ENCODE peak calls at places on chromosomes 3 and 15, in ten cellular contexts. Z is lower leg skin, L is stomach, I is astrocyte of the spinal cord, K is endothelial cell, P is AG10803, T is tibial artery, F is IMR-90, J is GM12864, O is glutamatergic neuron. Y is an unnamed sample.
A peak's percentile ranks its signal among the peaks of the same experiment; 100 is the strongest.

GRCh38 chr15:65368646-65369045 is 9.2 kb downstream of the IGDCC3 start:
- DNase-seq in T (no peak), F (no peak), K (no peak), L (no peak), Z (no peak), O (peak; percentile 20), J (no peak), I (no peak), P (no peak), Y (no peak)

GRCh38 chr3:120460217-120460616 is 9.4 kb upstream of the FSTL1 start:
- DNase-seq in L (no peak), O (no peak), T (no peak), K (no peak), Z (no peak), F (no peak), I (no peak), J (no peak), P (no peak), Y (no peak)

GRCh38 chr3:184176377-184177330 is 2.0 kb downstream of the AP2M1 start:
- DNase-seq in Z (peak; percentile 93), L (peak; percentile 45), P (peak; percentile 91), K (peak; percentile 71), J (no peak), O (no peak), T (peak; percentile 82), F (peak; percentile 96), I (peak; percentile 98), Y (peak; percentile 40)

GRCh38 chr3:195863121-195864061 is 45.0 kb downstream of the TNK2 start:
- DNase-seq in F (peak; percentile 89), J (no peak), L (peak; percentile 91), Z (peak; percentile 97), P (peak; percentile 89), T (peak; percentile 92), I (peak; percentile 92), O (peak; percentile 95), K (peak; percentile 93), Y (peak; percentile 88)

GRCh38 chr3:78023257-78023656 is 983.4 kb downstream of the ROBO2 start:
- DNase-seq in J (no peak), F (no peak), L (no peak), O (no peak), K (no peak), P (no peak), T (no peak), Z (no peak), I (no peak), Y (no peak)

GRCh38 chr3:78497692-78498091 is 1270.1 kb downstream of the ROBO1 start:
- DNase-seq in Z (no peak), L (no peak), T (no peak), O (no peak), J (no peak), K (no peak), F (no peak), P (no peak), I (no peak), Y (no peak)

GRCh38 chr3:130825762-130826297 is 68.1 kb upstream of the ATP2C1 start:
- DNase-seq in I (no peak), Z (no peak), T (no peak), P (no peak), K (no peak), O (no peak), L (no peak), J (no peak), F (no peak), Y (no peak)

GRCh38 chr15:63013052-63013808 is 29.3 kb upstream of the TPM1 start:
- DNase-seq in L (no peak), I (peak; percentile 89), P (peak; percentile 68), O (no peak), K (no peak), Z (peak; percentile 75), T (peak; percentile 49), F (peak; percentile 83), J (no peak), Y (no peak)

GRCh38 chr3:34957707-34958106 is 681.6 kb upstream of the ARPP21 start:
- DNase-seq in O (no peak), K (no peak), I (peak; percentile 83), L (no peak), P (peak; percentile 1), F (no peak), J (no peak), Z (no peak), T (no peak), Y (no peak)

GRCh38 chr15:27573800-27574485 is 525.2 kb downstream of the OCA2 start:
- DNase-seq in J (no peak), Z (no peak), I (no peak), T (no peak), F (no peak), P (no peak), O (no peak), L (no peak), K (no peak), Y (no peak)

GRCh38 chr3:134350861-134351311 is 23.4 kb downstream of the AMOTL2 start:
- DNase-seq in O (no peak), Z (no peak), P (no peak), T (no peak), F (no peak), K (no peak), J (no peak), I (no peak), L (peak; percentile 86), Y (no peak)

GRCh38 chr15:90338483-90338980 is 13.6 kb upstream of the ZNF774 start:
- DNase-seq in T (no peak), P (no peak), I (no peak), J (no peak), L (no peak), Z (no peak), O (no peak), K (no peak), F (no peak), Y (no peak)

GRCh38 chr3:98532709-98533571 is 1.2 kb downstream of the GPR15 start:
- DNase-seq in O (no peak), F (no peak), J (no peak), I (no peak), P (no peak), Z (no peak), K (no peak), T (no peak), L (no peak), Y (no peak)

GRCh38 chr3:35393916-35394315 is 245.4 kb upstream of the ARPP21 start:
- DNase-seq in K (no peak), P (no peak), T (no peak), O (peak; percentile 79), J (no peak), F (no peak), L (no peak), Z (no peak), I (peak; percentile 46), Y (no peak)

GRCh38 chr15:89332446-89332845 is 2.2 kb downstream of the POLG start:
- DNase-seq in J (no peak), T (no peak), L (no peak), I (peak; percentile 24), K (peak; percentile 47), O (peak; percentile 47), F (peak; percentile 10), P (peak; percentile 13), Z (no peak), Y (no peak)
- TF ChIP-seq CTCF in J (peak; percentile 53), T (no peak), L (peak; percentile 20), I (peak; percentile 53), K (peak; percentile 58), O (peak; percentile 43), F (peak; percentile 32), P (peak; percentile 30), Z (no peak), Y (peak; percentile 61)

GRCh38 chr15:99172989-99173388 is 68.1 kb downstream of the SYNM start:
- DNase-seq in P (no peak), O (no peak), J (no peak), Z (no peak), F (no peak), K (no peak), L (no peak), I (no peak), T (no peak), Y (no peak)

GRCh38 chr15:99169769-99170311 is 65.0 kb downstream of the SYNM start:
- DNase-seq in T (peak; percentile 61), J (no peak), K (no peak), I (peak; percentile 39), Z (no peak), O (no peak), L (no peak), F (peak; percentile 89), P (peak; percentile 61), Y (no peak)

GRCh38 chr15:99168601-99169580 is 64.0 kb downstream of the SYNM start:
- DNase-seq in T (no peak), Z (no peak), I (no peak), F (no peak), O (no peak), L (no peak), P (no peak), J (no peak), K (no peak), Y (no peak)

GRCh38 chr15:99172171-99172570 is 67.3 kb downstream of the SYNM start:
- DNase-seq in O (no peak), L (no peak), P (no peak), K (no peak), F (no peak), Z (no peak), T (no peak), I (no peak), J (no peak), Y (no peak)

GRCh38 chr15:99170476-99171065 is 65.7 kb downstream of the SYNM start:
- DNase-seq in J (no peak), O (no peak), T (no peak), F (no peak), P (no peak), I (no peak), K (no peak), L (no peak), Z (no peak), Y (no peak)
- TF ChIP-seq CTCF in J (no peak), O (no peak), T (peak; percentile 32), F (no peak), P (no peak), I (no peak), K (no peak), L (no peak), Z (no peak), Y (no peak)

DNA sequence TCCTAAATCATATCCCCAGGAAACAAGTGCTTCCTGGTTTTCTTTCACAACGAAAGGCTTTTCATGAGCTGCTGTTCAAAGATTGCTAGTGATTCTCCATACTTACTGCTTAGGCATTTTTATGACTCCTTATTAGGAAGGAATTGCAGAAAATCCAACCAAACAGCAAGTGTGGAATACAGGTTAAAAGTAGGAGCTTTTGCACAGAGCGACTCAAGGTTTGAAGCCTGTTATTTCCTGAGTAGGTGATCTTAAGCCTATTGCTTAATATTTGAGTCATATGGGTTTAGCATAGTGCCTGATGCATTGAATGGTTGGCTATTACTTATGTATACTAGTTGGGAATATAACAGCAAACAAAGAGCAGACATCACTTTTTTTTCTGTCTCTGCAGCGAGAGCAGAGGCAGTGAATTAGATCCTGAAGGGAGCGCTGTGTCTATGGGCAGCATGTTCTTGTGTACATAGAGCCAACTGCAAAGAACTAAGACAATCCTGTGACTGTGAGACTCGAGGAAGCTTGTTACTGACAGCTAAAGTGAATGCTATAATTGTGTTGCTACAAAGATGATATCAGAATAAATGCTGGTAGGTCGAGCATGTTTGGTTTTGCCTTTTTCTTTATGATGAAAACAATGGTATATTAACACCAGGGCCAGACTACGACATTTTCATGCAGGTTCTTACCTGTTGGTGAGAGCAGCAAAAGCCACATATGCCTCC is 6.3 kb downstream of the TM4SF1 start:
- DNase-seq in Z (no peak), F (peak; percentile 72), L (no peak), K (peak; percentile 15), T (no peak), J (no peak), O (no peak), I (no peak), P (peak; percentile 72), Y (no peak)
- TF ChIP-seq CTCF in Z (no peak), F (peak; percentile 12), L (no peak), K (no peak), T (no peak), J (no peak), O (no peak), I (no peak), P (no peak), Y (no peak)

GRCh38 chr3:123568875-123569274 is 16.0 kb downstream of the HACD2 start:
- DNase-seq in J (no peak), P (no peak), T (no peak), Z (no peak), I (no peak), K (no peak), L (no peak), F (no peak), O (no peak), Y (no peak)
- TF ChIP-seq CTCF in J (no peak), P (no peak), T (no peak), Z (no peak), I (no peak), K (no peak), L (no peak), F (no peak), O (no peak), Y (no peak)

Y was measured in neural crest cell.